ENCODE peak calls at places on chromosome 7, in four cellular contexts. G, N, T and B are unnamed samples.

GRCh38 chr7:84811427-84811826 is 375.4 kb downstream of the SEMA3D start:
- DNase-seq in T (no peak), N (no peak), G (no peak), B (no peak)

GRCh38 chr7:121003986-121004685 is 15.6 kb downstream of the CPED1 start:
- DNase-seq in G (no peak), T (no peak), N (no peak), B (no peak)

GRCh38 chr7:16668978-16669377 is 23.0 kb downstream of the BZW2 start:
- DNase-seq in G (no peak), T (no peak), N (no peak), B (no peak)

GRCh38 chr7:38506756-38507155 is 124.4 kb downstream of the AMPH start:
- DNase-seq in G (no peak), T (peak; percentile 60), N (no peak), B (no peak)

GRCh38 chr7:3243256-3243655 is 57.8 kb upstream of the SDK1 start:
- DNase-seq in G (no peak), N (no peak), T (no peak), B (no peak)

GRCh38 chr7:16402084-16402483 is 19.3 kb downstream of the CRPPA start:
- DNase-seq in T (no peak), N (no peak), G (no peak), B (no peak)

GRCh38 chr7:74655785-74656420 is 1.6 kb upstream of the GTF2I start:
- DNase-seq in T (no peak), G (no peak), N (no peak), B (no peak)

GRCh38 chr7:151046603-151047573 is 1.4 kb upstream of the ASIC3 start:
- DNase-seq in G (no peak), N (no peak), T (peak; percentile 66), B (no peak)

GRCh38 chr7:140231779-140232491 is 55.2 kb upstream of the KDM7A start:
- DNase-seq in G (peak; percentile 56), T (no peak), N (no peak), B (no peak)

GRCh38 chr7:74284781-74285259 is 4.4 kb upstream of the CLIP2 start:
- DNase-seq in N (peak; percentile 81), G (no peak), T (no peak), B (no peak)

GRCh38 chr7:5429253-5429856 is 5.7 kb upstream of the TNRC18 start:
- DNase-seq in G (peak; percentile 75), N (peak; percentile 87), T (peak; percentile 47), B (peak; percentile 72)

GRCh38 chr7:102890292-102890970 is 22.4 kb upstream of the LRRC17 start:
- DNase-seq in T (peak; percentile 91), G (no peak), N (no peak), B (no peak)

GRCh38 chr7:75572396-75572795 is 80.3 kb downstream of the SPDYE5 start:
- DNase-seq in T (no peak), G (no peak), N (no peak), B (no peak)

GRCh38 chr7:65441010-65441409 is 67.4 kb downstream of the ZNF92 start:
- DNase-seq in T (peak; percentile 45), N (no peak), G (no peak), B (no peak)

GRCh38 chr7:128168667-128169210 is 72.3 kb upstream of the LEP start:
- DNase-seq in N (peak; percentile 89), G (peak; percentile 96), T (no peak), B (peak; percentile 88)

GRCh38 chr7:114785496-114785895 is 136.4 kb upstream of the MDFIC start:
- DNase-seq in N (no peak), G (no peak), T (no peak), B (no peak)

GRCh38 chr7:43463401-43463980 is 119.4 kb upstream of the STK17A start:
- DNase-seq in G (peak; percentile 51), N (peak; percentile 67), T (no peak), B (no peak)

GRCh38 chr7:98864726-98865420 is 4.9 kb downstream of the TMEM130 start:
- DNase-seq in N (no peak), G (no peak), T (no peak), B (no peak)

GRCh38 chr7:57364933-57365710 is 84.9 kb upstream of the ZNF716 start:
- DNase-seq in N (no peak), T (no peak), G (no peak), B (no peak)

GRCh38 chr7:7693881-7694280 is 24.5 kb downstream of the RPA3 start:
- DNase-seq in T (peak; percentile 92), N (no peak), G (no peak), B (no peak)

GRCh38 chr7:155705656-155706360 is 61.3 kb downstream of the RBM33 start:
- DNase-seq in T (no peak), G (no peak), N (no peak), B (no peak)

GRCh38 chr7:44213872-44214595 is 13.3 kb downstream of the YKT6 start:
- DNase-seq in T (peak; percentile 41), G (peak; percentile 55), N (peak; percentile 92), B (peak; percentile 81)

GRCh38 chr7:91683823-91684222 is 196.7 kb downstream of the MTERF1 start:
- DNase-seq in N (no peak), T (peak; percentile 22), G (no peak), B (no peak)

DNA sequence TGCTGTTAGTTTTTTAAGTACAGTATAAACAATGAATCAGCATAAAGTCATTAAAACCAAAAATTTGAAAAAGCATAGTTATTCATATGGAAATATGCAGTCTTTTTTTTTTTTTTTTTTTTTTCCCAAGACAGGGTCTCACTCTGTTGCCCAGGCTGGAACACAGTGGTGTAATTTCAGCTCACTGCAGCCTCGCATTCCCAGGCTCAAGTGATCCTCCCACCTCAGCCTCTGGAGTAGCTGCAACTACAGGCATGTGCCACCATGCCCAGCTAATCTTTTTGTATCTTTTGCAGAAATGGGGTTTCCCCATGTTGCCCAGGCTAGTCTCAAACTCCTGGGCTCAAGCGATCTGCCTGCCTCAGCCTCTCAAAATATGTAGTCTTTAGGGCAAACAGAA is 182.0 kb downstream of the SEMA3E start:
- DNase-seq in N (peak; percentile 54), G (no peak), T (no peak), B (peak; percentile 79)
- H3K56ac ChIP-seq in N (no peak overlapping the region), G (no peak overlapping the region), T (no peak overlapping the region), B (no peak overlapping the region)

GRCh38 chr7:35805876-35806275 is 5.0 kb downstream of the SEPTIN7 start:
- DNase-seq in T (no peak), G (no peak), N (no peak), B (no peak)
- H3K4me1 ChIP-seq in T (peaks cover 4% of the 10 kb centered on the region), G (no peaks in the 10 kb centered on the region), N (peaks cover 2% of the 10 kb centered on the region), B (peaks cover 5% of the 10 kb centered on the region)

DNA sequence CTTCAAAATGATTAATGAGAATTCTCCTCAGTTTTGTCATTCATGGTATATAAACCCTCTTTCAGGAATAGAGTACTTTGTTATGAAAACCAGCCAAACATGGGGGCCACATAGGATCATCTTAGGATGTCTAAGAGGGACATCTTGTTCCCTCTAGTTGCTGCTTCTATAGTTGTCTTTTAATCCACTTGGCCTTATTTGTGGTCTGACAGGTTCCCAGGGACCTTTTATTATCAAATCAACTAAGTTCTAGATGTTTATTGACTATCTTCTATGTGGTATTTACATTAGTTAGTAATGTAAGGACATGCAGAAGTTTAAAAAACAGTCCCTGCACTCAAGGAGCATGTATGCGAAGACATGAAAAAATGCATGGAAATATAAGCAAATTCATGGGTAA is 1.6 kb upstream of the ZC3HAV1 start:
- DNase-seq in T (no peak), G (no peak), N (no peak), B (no peak)
- H3K56ac ChIP-seq in T (no peak overlapping the region), G (no peak overlapping the region), N (no peak overlapping the region), B (no peak overlapping the region)

GRCh38 chr7:20208651-20209307 is 8.4 kb downstream of the MACC1 start:
- DNase-seq in T (no peak), N (no peak), G (no peak), B (no peak)
- H3K4me1 ChIP-seq in T (no peaks in the 10 kb centered on the region), N (no peaks in the 10 kb centered on the region), G (no peaks in the 10 kb centered on the region), B (no peaks in the 10 kb centered on the region)